ENCODE peak calls at places on chromosomes 2 and 18, in four cellular contexts. S is prostate gland, A is uterus, E is sigmoid colon. H is an unnamed sample.

GRCh38 chr2:43225093-43225787 is 1.2 kb downstream of the ZFP36L2 start:
- DNase-seq in S (peak; percentile 37), A (peak; percentile 65), E (peak; percentile 87), H (peak; percentile 88)

GRCh38 chr2:36564377-36564930 is 33.5 kb downstream of the FEZ2 start:
- DNase-seq in S (no peak), A (no peak), E (no peak), H (no peak)

GRCh38 chr18:8288447-8289213 is 320.6 kb upstream of the RAB12 start:
- DNase-seq in S (no peak), A (no peak), E (no peak), H (no peak)

GRCh38 chr18:31700990-31701389 is 16.6 kb upstream of the B4GALT6 start:
- DNase-seq in S (no peak), A (no peak), E (no peak), H (no peak)

GRCh38 chr2:172813314-172813888 is 77.8 kb downstream of the RAPGEF4 start:
- DNase-seq in S (peak; percentile 14), A (no peak), E (no peak), H (no peak)

GRCh38 chr2:179692610-179693009 is 168.8 kb downstream of the ZNF385B start:
- DNase-seq in S (no peak), A (no peak), E (no peak), H (no peak)

GRCh38 chr2:20438334-20439192 is 8.3 kb upstream of the RHOB start:
- DNase-seq in S (no peak), A (no peak), E (peak; percentile 84), H (no peak)

GRCh38 chr18:2961828-2962227 is 51.1 kb downstream of the LPIN2 start:
- DNase-seq in S (no peak), A (no peak), E (no peak), H (no peak)

GRCh38 chr2:75130171-75130570 is 69.1 kb downstream of the TACR1 start:
- DNase-seq in S (no peak), A (no peak), E (no peak), H (no peak)

GRCh38 chr2:216369821-216370220 is 2.5 kb downstream of the MARCHF4 start:
- DNase-seq in S (no peak), A (no peak), E (no peak), H (no peak)

GRCh38 chr2:217948341-217948791 is 54.4 kb downstream of the TNS1 start:
- DNase-seq in S (no peak), A (peak; percentile 13), E (peak; percentile 56), H (peak; percentile 47)

DNA sequence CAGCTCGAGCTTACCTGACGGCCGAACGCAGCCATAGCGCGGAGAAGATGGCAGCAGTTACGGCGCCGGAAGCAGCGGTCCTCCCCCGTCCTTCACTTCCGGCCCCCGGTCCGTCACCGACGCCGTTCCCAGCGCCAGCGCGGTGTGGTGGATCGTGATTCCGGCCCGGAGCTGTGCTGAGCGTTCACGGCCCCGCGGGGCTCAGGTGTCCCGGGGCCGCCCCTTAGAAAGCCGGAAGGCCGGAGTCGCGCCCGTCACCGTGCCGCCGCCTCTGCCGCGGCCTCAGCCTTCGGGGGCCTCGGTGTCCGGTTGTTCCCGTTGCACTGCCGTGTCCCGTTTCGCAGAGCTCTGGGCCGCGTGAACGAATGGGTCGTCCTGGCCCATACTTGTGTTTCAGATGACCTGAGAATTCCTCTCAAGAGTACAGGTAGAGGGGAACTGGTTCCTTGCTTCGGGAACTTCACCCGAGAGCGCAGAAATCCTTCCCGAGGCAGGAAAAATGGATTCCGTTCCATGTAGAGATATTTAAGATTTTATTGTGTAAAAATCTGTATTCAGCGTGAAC is at the start of gene MTERF4:
- DNase-seq in S (peak; percentile 89), A (peak; percentile 84), E (peak; percentile 93), H (peak; percentile 92)
- TF ChIP-seq POLR2A in S (peak; percentile 69), A (peak; percentile 58), E (no peak), H (peak; percentile 20)

GRCh38 chr2:66434679-66435548 is at the start of gene MEIS1:
- DNase-seq in S (peak; percentile 92), A (peak; percentile 95), E (peak; percentile 99), H (peak; percentile 96)
- TF ChIP-seq POLR2A in S (peak; percentile 88), A (peak; percentile 97), E (peak; percentile 98), H (peak; percentile 81)

GRCh38 chr2:15588329-15588919 is 3.2 kb upstream of the DDX1 start:
- DNase-seq in S (peak; percentile 44), A (peak; percentile 17), E (no peak), H (no peak)

GRCh38 chr2:15594291-15595256 is 2.9 kb downstream of the DDX1 start:
- DNase-seq in S (no peak), A (no peak), E (no peak), H (no peak)

GRCh38 chr2:15593327-15593705 is 1.6 kb downstream of the DDX1 start:
- DNase-seq in S (no peak), A (no peak), E (no peak), H (no peak)

GRCh38 chr2:15591373-15591691 is 336 bp upstream of the DDX1 start:
- DNase-seq in S (no peak), A (no peak), E (no peak), H (no peak)

GRCh38 chr2:15591692-15592463 is at the start of gene DDX1:
- DNase-seq in S (peak; percentile 67), A (peak; percentile 82), E (peak; percentile 92), H (peak; percentile 86)
- TF ChIP-seq POLR2A in S (peak; percentile 52), A (peak; percentile 60), E (peak; percentile 59), H (no peak)

GRCh38 chr2:108534577-108535379 is 508 bp downstream of the LIMS1 start:
- DNase-seq in S (peak; percentile 22), A (no peak), E (peak; percentile 75), H (peak; percentile 62)
- TF ChIP-seq POLR2A in S (no peak), A (no peak), E (no peak), H (no peak)

GRCh38 chr2:199850718-199851498 is at the start of gene FTCDNL1:
- DNase-seq in S (peak; percentile 47), A (peak; percentile 30), E (peak; percentile 79), H (peak; percentile 78)
- TF ChIP-seq POLR2A in S (no peak), A (peak; percentile 44), E (no peak), H (no peak)

GRCh38 chr2:241217320-241218031 is 29.0 kb downstream of the ANO7 start:
- DNase-seq in S (peak; percentile 67), A (peak; percentile 72), E (peak; percentile 87), H (peak; percentile 83)
- TF ChIP-seq POLR2A in S (peak; percentile 24), A (peak; percentile 43), E (no peak), H (no peak)